ENCODE peak calls at places on chromosomes 6 and 20, in ten cellular contexts. W is AG09319; P is HFFc6; Y is HT1080; K is left ventricle myocardium superior; X is effector memory CD8-positive, alpha-beta T cell; R is posterior cingulate gyrus; T is left colon; I is stimulated activated CD8-positive, alpha-beta memory T cell treated with anti-CD3 and anti-CD28 coated beads, Interleukin-7, amount 100 ng/mL, for 1 hour; N is GM18507. L is an unnamed sample.

GRCh38 chr6:140044626-140045025 is 670.2 kb upstream of the CITED2 start:
- DNase-seq in I (no peak), P (no peak), X (no peak), R (no peak), N (no peak), K (no peak), W (no peak), T (no peak), Y (no peak), L (no peak)

GRCh38 chr6:46490425-46491200 is 636 bp downstream of the RCAN2 start:
- DNase-seq in P (no peak), W (no peak), N (no peak), T (no peak), Y (no peak), R (peak), I (no peak), K (peak), X (no peak), L (no peak)

GRCh38 chr6:148193063-148193680 is 149.5 kb upstream of the SASH1 start:
- DNase-seq in I (no peak), X (no peak), R (no peak), N (no peak), W (no peak), Y (no peak), K (no peak), P (no peak), T (peak), L (peak)

GRCh38 chr20:21147593-21147992 is 21.7 kb downstream of the KIZ start:
- DNase-seq in Y (peak), T (no peak), R (no peak), X (no peak), P (peak), K (no peak), N (no peak), I (no peak), W (no peak), L (peak)

GRCh38 chr6:33297956-33298772 is 578 bp downstream of the RGL2 start:
- DNase-seq in Y (peak), P (peak), N (no peak), W (no peak), X (peak), K (no peak), R (no peak), I (no peak), T (peak), L (peak)

GRCh38 chr20:63943007-63943807 is 13.0 kb downstream of the UCKL1 start:
- DNase-seq in I (no peak), P (no peak), W (no peak), N (no peak), K (peak), T (no peak), R (no peak), Y (no peak), X (no peak), L (no peak)

GRCh38 chr6:21142716-21143115 is 450.8 kb upstream of the SOX4 start:
- DNase-seq in I (no peak), W (no peak), X (no peak), Y (no peak), T (no peak), R (no peak), K (no peak), N (no peak), P (no peak), L (no peak)

GRCh38 chr6:42378125-42378524 is 73.6 kb downstream of the TRERF1 start:
- DNase-seq in X (no peak), N (no peak), P (no peak), R (no peak), W (no peak), Y (no peak), I (no peak), T (no peak), K (no peak), L (no peak)

GRCh38 chr6:123524781-123525180 is 112.0 kb downstream of the TRDN start:
- DNase-seq in K (no peak), Y (no peak), X (no peak), I (no peak), W (no peak), R (no peak), P (no peak), N (no peak), T (no peak), L (peak)

GRCh38 chr6:84709121-84709520 is 55.3 kb downstream of the TBX18 start:
- DNase-seq in X (no peak), I (no peak), T (no peak), W (no peak), N (no peak), R (no peak), Y (no peak), K (no peak), P (no peak), L (no peak)

GRCh38 chr6:144131248-144131709 is 19.0 kb upstream of the STX11 start:
- DNase-seq in N (no peak), Y (peak), X (no peak), I (no peak), R (no peak), W (no peak), K (no peak), T (no peak), P (peak), L (peak)

GRCh38 chr20:3842332-3842930 is 4.2 kb upstream of the MAVS start:
- DNase-seq in Y (no peak), I (no peak), R (peak), K (no peak), N (no peak), T (peak), W (no peak), P (no peak), X (no peak), L (no peak)

GRCh38 chr6:79377830-79378460 is 143.5 kb upstream of the HMGN3 start:
- DNase-seq in I (no peak), P (no peak), W (no peak), T (no peak), N (no peak), Y (no peak), K (no peak), X (no peak), R (no peak), L (no peak)

GRCh38 chr20:15491564-15491963 is 1081.7 kb downstream of the KIF16B start:
- DNase-seq in P (no peak), Y (no peak), W (no peak), N (no peak), X (no peak), K (no peak), I (no peak), R (no peak), T (no peak), L (no peak)

GRCh38 chr20:1215386-1216170 is 10.3 kb upstream of the RAD21L1 start:
- DNase-seq in P (no peak), W (no peak), R (no peak), T (no peak), X (no peak), I (no peak), K (no peak), Y (no peak), N (no peak), L (no peak)

GRCh38 chr6:19697744-19698290 is 139.4 kb upstream of the ID4 start:
- DNase-seq in I (no peak), P (peak), R (no peak), N (no peak), Y (peak), T (no peak), X (no peak), K (no peak), W (peak), L (peak)

GRCh38 chr6:161486326-161486725 is 212.5 kb upstream of the AGPAT4 start:
- DNase-seq in W (no peak), P (no peak), K (no peak), I (no peak), Y (peak), T (no peak), X (no peak), N (no peak), R (no peak), L (peak)

GRCh38 chr6:38305995-38306681 is 333.6 kb downstream of the BTBD9 start:
- DNase-seq in N (no peak), P (no peak), R (no peak), X (no peak), I (no peak), W (no peak), T (no peak), Y (no peak), K (no peak), L (no peak)

GRCh38 chr20:36672991-36673390 is 27.0 kb upstream of the SLA2 start:
- DNase-seq in P (no peak), K (no peak), W (no peak), Y (no peak), T (no peak), I (no peak), N (no peak), X (no peak), R (no peak), L (no peak)

GRCh38 chr6:11354019-11354418 is 121.6 kb upstream of the NEDD9 start:
- DNase-seq in T (no peak), K (peak), I (no peak), W (no peak), R (peak), P (no peak), N (no peak), Y (peak), X (no peak), L (no peak)

GRCh38 chr6:25706314-25707014 is 48.1 kb upstream of the SLC17A4 start:
- DNase-seq in T (no peak), Y (peak), R (no peak), K (peak), X (no peak), N (no peak), P (no peak), W (no peak), I (no peak), L (no peak)

GRCh38 chr6:47135772-47136171 is 93.6 kb upstream of the ADGRF1 start:
- DNase-seq in N (no peak), P (peak), W (peak), R (no peak), Y (peak), K (no peak), T (no peak), I (no peak), X (no peak), L (peak)

GRCh38 chr6:17120019-17120418 is 18.2 kb downstream of the STMND1 start:
- DNase-seq in N (no peak), W (peak), T (no peak), Y (no peak), K (no peak), X (no peak), I (no peak), P (no peak), R (no peak), L (no peak)

GRCh38 chr20:32508775-32509119 is 76.4 kb downstream of the NOL4L start:
- DNase-seq in P (no peak), X (no peak), N (no peak), W (no peak), Y (no peak), R (no peak), I (no peak), T (no peak), K (no peak), L (no peak)

GRCh38 chr20:50367739-50368375 is 142.3 kb upstream of the PTPN1 start:
- DNase-seq in N (no peak), W (no peak), Y (no peak), T (no peak), X (no peak), K (no peak), I (no peak), R (peak), P (no peak), L (no peak)